ENCODE peak calls at places on chromosomes 5 and 9, in ten cellular contexts. T is HTR-8/SVneo; E is MCF 10A; R is CD8-positive, alpha-beta T cell; S is NCI-H1436; Q is M059J; A is Calu3; O is activated gamma-delta T cell treated with anti-CD3 and anti-CD28 coated beads, Interleukin-2, amount 50 U/mL, for 16 hours; N is activated T-helper 1 cell treated with anti-CD3 and anti-CD28 coated beads, Interleukin-2, amount 50 U/mL, for 16 hours; D is cardiac muscle cell. L is an unnamed sample.

GRCh38 chr5:54909126-54909525 is 76.3 kb downstream of the ESM1 start:
- DNase-seq in T (no peak), E (no peak), R (no peak), S (no peak), Q (no peak), A (no peak), O (no peak), N (no peak), D (no peak), L (no peak)

GRCh38 chr5:42785756-42786155 is 25.9 kb downstream of the SELENOP start:
- DNase-seq in T (no peak), E (no peak), R (no peak), S (no peak), Q (no peak), A (no peak), O (no peak), N (no peak), D (no peak), L (no peak)

GRCh38 chr5:159768243-159768642 is 148.0 kb upstream of the ADRA1B start:
- DNase-seq in T (no peak), E (no peak), R (no peak), S (no peak), Q (peak), A (no peak), O (no peak), N (no peak), D (no peak), L (no peak)

GRCh38 chr5:149636861-149637246 is 55.6 kb downstream of the ARHGEF37 start:
- DNase-seq in T (peak), E (peak), R (no peak), S (peak), Q (peak), A (peak), O (peak), N (no peak), D (peak), L (peak)

GRCh38 chr5:65812648-65813047 is 90.6 kb downstream of the NLN start:
- DNase-seq in T (no peak), E (peak), R (no peak), S (no peak), Q (no peak), A (peak), O (no peak), N (no peak), D (no peak), L (peak)

GRCh38 chr9:134605351-134605968 is 36.1 kb upstream of the COL5A1 start:
- DNase-seq in T (no peak), E (no peak), R (no peak), S (no peak), Q (no peak), A (no peak), O (no peak), N (no peak), D (no peak), L (no peak)

GRCh38 chr9:110602281-110602680 is 22.7 kb upstream of the SVEP1 start:
- DNase-seq in T (no peak), E (peak), R (no peak), S (no peak), Q (peak), A (no peak), O (no peak), N (no peak), D (no peak), L (no peak)

GRCh38 chr9:15253197-15253596 is 53.8 kb downstream of the TTC39B start:
- DNase-seq in T (no peak), E (no peak), R (no peak), S (no peak), Q (peak), A (no peak), O (no peak), N (no peak), D (no peak), L (no peak)

GRCh38 chr9:37650873-37651768 is at the start of gene FRMPD1:
- DNase-seq in T (peak), E (peak), R (peak), S (peak), Q (peak), A (peak), O (peak), N (peak), D (peak), L (no peak)

GRCh38 chr9:76116913-76117312 is 226.4 kb downstream of the PCSK5 start:
- DNase-seq in T (no peak), E (peak), R (no peak), S (no peak), Q (no peak), A (no peak), O (no peak), N (no peak), D (no peak), L (no peak)

GRCh38 chr9:122475717-122476116 is 2.0 kb downstream of the OR1J1 start:
- DNase-seq in T (no peak), E (no peak), R (no peak), S (no peak), Q (no peak), A (no peak), O (no peak), N (no peak), D (no peak), L (no peak)

GRCh38 chr5:149831492-149831891 is 101.4 kb downstream of the PPARGC1B start:
- DNase-seq in T (no peak), E (peak), R (no peak), S (no peak), Q (peak), A (peak), O (peak), N (no peak), D (no peak), L (no peak)

GRCh38 chr5:96091874-96092273 is 130.2 kb upstream of the ELL2 start:
- DNase-seq in T (no peak), E (no peak), R (no peak), S (no peak), Q (no peak), A (no peak), O (no peak), N (no peak), D (no peak), L (no peak)

GRCh38 chr9:104808030-104808614 is 44.2 kb downstream of the NIPSNAP3B start:
- DNase-seq in T (no peak), E (peak), R (no peak), S (peak), Q (peak), A (peak), O (no peak), N (no peak), D (no peak), L (no peak)